ENCODE peak calls at places on chromosomes 13 and 19, in nine cellular contexts. X is small intestine, A is H9, R is fibroblast of lung, I is Peyer's patch, K is prostate gland, N is hepatocyte, F is tibial nerve, B is body of pancreas. S is an unnamed sample.

GRCh38 chr13:35839746-35840273 is 291.4 kb downstream of the DCLK1 start:
- DNase-seq in X (no peak), A (no peak), R (no peak), I (no peak), K (no peak), N (no peak), F (no peak), B (no peak), S (no peak)

GRCh38 chr13:38191016-38191415 is 158.6 kb upstream of the UFM1 start:
- DNase-seq in X (no peak), A (no peak), R (no peak), I (no peak), K (no peak), N (no peak), F (no peak), B (no peak), S (no peak)

GRCh38 chr19:4284176-4284958 is 5.3 kb downstream of the SHD start:
- DNase-seq in X (peak; percentile 97), A (peak; percentile 94), R (no peak), I (peak; percentile 88), K (no peak), N (peak; percentile 53), F (no peak), B (peak; percentile 30), S (no peak)

GRCh38 chr19:33390120-33390907 is 16.8 kb downstream of the CEBPG start:
- DNase-seq in X (no peak), A (no peak), R (peak; percentile 57), I (peak; percentile 73), K (peak; percentile 62), N (no peak), F (peak; percentile 51), B (peak; percentile 39), S (no peak)

GRCh38 chr19:53157601-53158000 is 1.3 kb downstream of the ZNF347 start:
- DNase-seq in X (no peak), A (peak; percentile 42), R (no peak), I (no peak), K (peak; percentile 11), N (peak; percentile 25), F (no peak), B (peak; percentile 23), S (peak; percentile 3)

GRCh38 chr19:45276284-45276687 is 25.2 kb downstream of the MARK4 start:
- DNase-seq in X (no peak), A (no peak), R (peak; percentile 24), I (no peak), K (no peak), N (peak; percentile 85), F (no peak), B (peak; percentile 31), S (no peak)

GRCh38 chr19:55341191-55342043 is 1.7 kb downstream of the KMT5C start:
- DNase-seq in X (peak; percentile 62), A (peak; percentile 90), R (peak; percentile 44), I (peak; percentile 83), K (peak; percentile 33), N (peak; percentile 91), F (peak; percentile 51), B (peak; percentile 78), S (no peak)

GRCh38 chr19:13006431-13007281 is 11.4 kb downstream of the NFIX start:
- DNase-seq in X (no peak), A (no peak), R (no peak), I (no peak), K (no peak), N (no peak), F (no peak), B (no peak), S (no peak)

GRCh38 chr19:5036733-5037681 is 68.1 kb downstream of the KDM4B start:
- DNase-seq in X (no peak), A (no peak), R (peak; percentile 47), I (no peak), K (no peak), N (no peak), F (no peak), B (no peak), S (peak; percentile 67)

GRCh38 chr19:29571181-29571580 is 34.9 kb upstream of the POP4 start:
- DNase-seq in X (no peak), A (no peak), R (no peak), I (no peak), K (no peak), N (no peak), F (no peak), B (no peak), S (no peak)

GRCh38 chr13:94014461-94014860 is 465.0 kb downstream of the DCT start:
- DNase-seq in X (no peak), A (no peak), R (no peak), I (no peak), K (no peak), N (no peak), F (no peak), B (no peak), S (no peak)

GRCh38 chr19:43759515-43759914 is 4.8 kb upstream of the SMG9 start:
- DNase-seq in X (no peak), A (no peak), R (peak; percentile 49), I (no peak), K (no peak), N (no peak), F (no peak), B (no peak), S (no peak)

GRCh38 chr19:56476671-56477428 is at the start of gene ZNF667:
- DNase-seq in X (no peak), A (no peak), R (peak; percentile 18), I (no peak), K (peak; percentile 6), N (peak; percentile 43), F (peak; percentile 16), B (peak; percentile 5), S (peak; percentile 38)

GRCh38 chr13:93771782-93772181 is 545.2 kb downstream of the GPC6 start:
- DNase-seq in X (no peak), A (no peak), R (peak; percentile 15), I (no peak), K (no peak), N (no peak), F (no peak), B (no peak), S (no peak)

DNA sequence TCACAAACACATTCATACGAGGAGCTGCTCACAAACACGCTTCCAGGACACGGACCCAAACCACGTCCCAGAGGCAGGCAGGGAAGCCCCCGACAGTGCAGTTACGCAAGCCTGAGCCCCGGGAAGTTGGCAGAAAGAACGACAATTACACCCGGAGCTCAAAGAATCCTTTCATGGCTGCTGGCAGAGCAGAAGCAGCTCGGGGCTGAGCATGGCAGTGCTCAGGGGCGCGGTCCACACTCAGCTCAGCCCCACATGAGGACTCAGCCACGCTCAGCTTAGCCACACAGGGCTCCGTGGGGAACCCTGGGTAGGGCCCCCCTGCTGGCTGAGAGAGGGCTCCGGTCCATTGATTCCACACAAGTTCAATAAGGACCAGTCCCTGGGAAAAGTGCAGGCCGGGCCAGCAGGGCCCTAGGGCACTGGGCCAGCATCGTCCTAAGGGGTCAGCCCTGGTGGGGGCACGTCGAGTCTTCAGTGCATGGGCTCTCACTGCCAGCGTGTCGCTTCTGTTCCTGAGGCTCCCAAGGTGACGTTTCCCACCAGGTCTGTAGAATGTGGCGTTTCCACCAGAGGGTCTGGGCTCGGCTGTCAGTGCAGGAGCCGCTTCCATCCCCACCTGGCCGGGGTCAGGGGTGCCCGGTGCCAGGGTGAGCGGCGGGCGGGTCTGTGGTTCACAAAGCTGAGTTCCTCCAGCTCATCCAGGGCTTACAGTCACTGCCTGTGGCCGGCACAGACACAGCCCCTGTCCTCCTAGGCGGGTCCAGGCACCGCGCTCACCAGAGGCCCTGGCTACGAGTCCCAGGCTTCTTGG is 23.1 kb downstream of the GAS6 start:
- DNase-seq in X (no peak), A (no peak), R (peak; percentile 34), I (no peak), K (no peak), N (no peak), F (no peak), B (peak; percentile 42), S (peak; percentile 46)
- H3K27ac ChIP-seq in X (peak overlapping the region; percentile 78), A (no peak overlapping the region), R (peak overlapping the region; percentile 55), I (no peak overlapping the region), K (peak overlapping the region; percentile 90), N (peak overlapping the region; percentile 43), F (peak overlapping the region; percentile 83), B (peak overlapping the region; percentile 89), S (peak overlapping the region; percentile 64)

DNA sequence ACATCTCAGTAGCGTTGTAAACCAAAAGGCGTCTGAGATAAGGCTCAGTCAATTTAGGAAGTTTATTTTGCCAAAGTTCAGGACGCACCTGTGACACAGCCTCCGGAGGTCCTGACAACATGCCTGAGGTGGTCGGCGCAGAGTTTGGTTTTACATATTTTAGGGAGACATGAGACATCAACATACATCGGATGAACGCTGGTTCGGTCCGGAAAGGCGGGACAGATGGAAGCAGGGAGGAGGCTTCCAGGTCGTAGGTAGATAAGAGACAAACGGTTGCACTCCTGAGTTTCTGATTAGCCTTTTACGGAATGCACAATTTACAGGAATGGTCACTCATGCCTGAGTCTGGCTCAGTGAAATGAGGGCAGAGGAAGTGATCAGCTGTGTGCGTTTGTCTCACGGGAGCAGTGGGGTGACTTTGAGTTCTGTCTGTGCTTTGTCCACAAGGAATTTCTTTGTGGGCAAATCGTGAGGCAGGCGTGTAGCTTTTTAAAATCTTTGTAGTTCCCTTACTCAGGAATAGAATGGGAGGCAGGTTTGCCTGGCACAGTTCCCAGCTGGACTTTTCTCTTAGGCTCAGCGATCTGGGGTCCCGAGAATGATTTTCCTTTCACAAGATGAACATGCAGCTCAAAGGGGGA is 36.3 kb downstream of the C13orf46 start:
- DNase-seq in X (no peak), A (no peak), R (no peak), I (no peak), K (no peak), N (no peak), F (no peak), B (no peak), S (no peak)
- H3K27ac ChIP-seq in X (no peak overlapping the region), A (no peak overlapping the region), R (no peak overlapping the region), I (no peak overlapping the region), K (no peak overlapping the region), N (no peak overlapping the region), F (no peak overlapping the region), B (no peak overlapping the region), S (no peak overlapping the region)

DNA sequence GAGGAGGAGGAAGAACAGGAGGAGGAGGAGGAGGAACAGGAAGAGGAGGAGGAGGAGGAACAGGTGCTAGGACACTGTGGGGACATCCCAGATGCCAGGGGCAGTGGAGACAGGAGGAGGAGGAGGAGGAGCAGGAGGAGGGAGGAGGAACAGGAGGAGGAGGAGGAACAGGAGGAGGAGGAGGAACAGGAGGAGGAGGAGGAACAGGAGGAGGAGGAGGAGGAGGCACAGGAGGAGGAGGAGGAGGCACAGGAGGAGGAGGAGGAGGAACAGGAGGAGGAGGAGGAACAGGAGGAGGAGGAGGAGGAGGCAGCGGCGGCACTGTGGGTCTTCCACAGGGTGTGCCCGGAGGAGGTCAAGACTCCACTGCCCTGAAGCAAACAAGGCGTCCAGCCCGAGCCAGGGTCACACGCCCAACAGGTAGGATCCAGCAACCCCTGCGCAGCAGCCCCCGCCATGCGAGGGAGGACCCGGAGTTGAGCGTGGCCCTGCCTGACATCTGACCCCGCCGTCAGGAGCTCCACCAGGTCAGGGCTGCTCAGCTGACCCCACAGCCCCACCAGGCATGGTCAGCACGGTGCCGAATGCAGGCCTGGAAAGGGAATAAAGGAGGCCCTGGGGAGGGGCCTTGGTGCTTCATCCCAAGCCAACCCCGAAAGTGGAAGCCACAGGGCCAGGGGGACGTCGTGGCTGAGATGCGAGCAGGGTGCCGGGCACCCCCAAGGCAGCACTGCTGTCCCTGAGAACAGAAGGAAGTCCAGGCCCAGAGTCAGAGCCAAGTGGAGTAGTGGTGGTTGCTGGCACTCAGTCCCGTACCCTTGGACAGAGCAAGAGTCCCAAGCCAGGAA is 9.2 kb downstream of the SBNO2 start:
- DNase-seq in X (no peak), A (no peak), R (no peak), I (no peak), K (no peak), N (no peak), F (no peak), B (no peak), S (no peak)
- H3K27ac ChIP-seq in X (no peak overlapping the region), A (no peak overlapping the region), R (no peak overlapping the region), I (no peak overlapping the region), K (no peak overlapping the region), N (no peak overlapping the region), F (peak overlapping the region; percentile 52), B (no peak overlapping the region), S (no peak overlapping the region)

GRCh38 chr13:114263590-114263989 is 17.8 kb upstream of the UPF3A start:
- DNase-seq in X (no peak), A (no peak), R (no peak), I (no peak), K (no peak), N (no peak), F (no peak), B (no peak), S (no peak)
- H3K27ac ChIP-seq in X (no peak overlapping the region), A (no peak overlapping the region), R (no peak overlapping the region), I (no peak overlapping the region), K (no peak overlapping the region), N (no peak overlapping the region), F (no peak overlapping the region), B (no peak overlapping the region), S (no peak overlapping the region)

S was measured in substantia nigra.